ENCODE peak calls at places on chromosomes 7 and 10, in seven cellular contexts. R is HTR-8/SVneo, K is mammary epithelial cell, P is heart right ventricle, X is NCI-H1092 treated with DMSO at 0.1 percent for 48 hours, G is NCI-H345, Z is pancreas. B is an unnamed sample.

GRCh38 chr10:6473430-6473829 is 106.6 kb downstream of the PRKCQ start:
- DNase-seq in Z (no peak), P (no peak), R (no peak), G (no peak), X (no peak), K (peak), B (no peak)

GRCh38 chr7:1011297-1012003 is 28.5 kb downstream of the CYP2W1 start:
- DNase-seq in X (no peak), P (no peak), Z (no peak), G (no peak), R (no peak), K (no peak), B (no peak)

GRCh38 chr7:157975401-157976372 is 611.9 kb downstream of the PTPRN2 start:
- DNase-seq in Z (no peak), G (no peak), K (no peak), R (no peak), X (no peak), P (no peak), B (no peak)

GRCh38 chr7:859368-860030 is 16.9 kb upstream of the GET4 start:
- DNase-seq in G (no peak), P (no peak), R (no peak), K (no peak), Z (peak), X (no peak), B (no peak)

GRCh38 chr10:62554632-62555199 is 180.5 kb downstream of the ZNF365 start:
- DNase-seq in X (no peak), Z (no peak), P (no peak), G (no peak), K (peak), R (peak), B (peak)

GRCh38 chr10:102449321-102450123 is 1.8 kb downstream of the C10orf95 start:
- DNase-seq in G (peak), Z (peak), P (peak), K (peak), X (peak), R (peak), B (peak)

GRCh38 chr10:114359953-114360345 is 44.4 kb downstream of the AFAP1L2 start:
- DNase-seq in P (no peak), X (no peak), Z (no peak), R (no peak), G (no peak), K (no peak), B (no peak)

GRCh38 chr10:49187950-49188761 is at the start of gene TMEM273:
- DNase-seq in G (no peak), K (no peak), X (no peak), R (no peak), Z (no peak), P (peak), B (no peak)

GRCh38 chr10:122422266-122422980 is 32.0 kb upstream of the ARMS2 start:
- DNase-seq in Z (no peak), K (no peak), R (no peak), G (no peak), P (no peak), X (no peak), B (no peak)

GRCh38 chr7:154872811-154873570 is 129.9 kb downstream of the PAXIP1 start:
- DNase-seq in R (no peak), X (no peak), P (no peak), Z (no peak), K (no peak), G (no peak), B (no peak)

GRCh38 chr10:32481606-32482005 is 35.7 kb downstream of the CCDC7 start:
- DNase-seq in Z (no peak), R (no peak), P (no peak), G (no peak), X (no peak), K (no peak), B (no peak)

GRCh38 chr10:46232666-46233065 is 54.1 kb upstream of the ANTXRL start:
- DNase-seq in Z (no peak), K (no peak), G (no peak), P (no peak), R (no peak), X (no peak), B (no peak)

GRCh38 chr7:149510248-149510647 is 12.6 kb upstream of the ZNF746 start:
- DNase-seq in Z (no peak), R (no peak), G (no peak), X (no peak), P (no peak), K (no peak), B (no peak)

GRCh38 chr10:43234471-43235041 is 32.3 kb downstream of the RASGEF1A start:
- DNase-seq in K (no peak), G (no peak), R (no peak), P (no peak), X (no peak), Z (peak), B (no peak)

GRCh38 chr10:132588301-132589013 is 50.9 kb downstream of the INPP5A start:
- DNase-seq in Z (no peak), G (no peak), P (peak), K (no peak), R (no peak), X (no peak), B (no peak)

GRCh38 chr7:69645683-69646082 is 47.4 kb downstream of the AUTS2 start:
- DNase-seq in R (no peak), P (no peak), Z (no peak), K (no peak), X (no peak), G (no peak), B (no peak)

GRCh38 chr10:5557799-5558771 is 33.3 kb downstream of the CALML3 start:
- DNase-seq in G (no peak), R (no peak), Z (no peak), P (no peak), X (no peak), K (no peak), B (no peak)

GRCh38 chr7:100506356-100506930 is 22.7 kb downstream of the NYAP1 start:
- DNase-seq in R (no peak), X (no peak), Z (no peak), P (no peak), G (no peak), K (no peak), B (no peak)